ENCODE peak calls at places on chromosomes 16 and 17, in ten cellular contexts. One of them, this sample, is unnamed.

GRCh38 chr17:80025796-80026195 is 9.9 kb downstream of the TBC1D16 start:
- DNase-seq in psoas muscle: no peak
- DNase-seq in HL-60: no peak
- DNase-seq in stimulated activated naive CD8-positive, alpha-beta T cell treated with anti-CD3 and anti-CD28 coated beads, Interleukin-15, amount 100 ng/mL, for 72 hours: no peak
- DNase-seq in NCI-H2081: peak
- DNase-seq in NCI-H1694: no peak
- DNase-seq in globus pallidus: no peak
- DNase-seq in activated naive CD4-positive, alpha-beta T cell treated with anti-CD3 and anti-CD28 coated beads, Interleukin-2, amount 10 ng/mL, durations not matched to agents 7 days and 5 days: no peak
- DNase-seq in epithelial cell of prostate: no peak
- DNase-seq in cardiac muscle cell: no peak
- DNase-seq in this sample: no peak

GRCh38 chr16:1042776-1043349 is 29.7 kb upstream of the SSTR5 start:
- DNase-seq in stimulated activated naive CD8-positive, alpha-beta T cell treated with anti-CD3 and anti-CD28 coated beads, Interleukin-15, amount 100 ng/mL, for 72 hours: no peak
- DNase-seq in psoas muscle: no peak
- DNase-seq in activated naive CD4-positive, alpha-beta T cell treated with anti-CD3 and anti-CD28 coated beads, Interleukin-2, amount 10 ng/mL, durations not matched to agents 7 days and 5 days: no peak
- DNase-seq in cardiac muscle cell: no peak
- DNase-seq in NCI-H1694: no peak
- DNase-seq in NCI-H2081: no peak
- DNase-seq in globus pallidus: no peak
- DNase-seq in HL-60: no peak
- DNase-seq in epithelial cell of prostate: no peak
- DNase-seq in this sample: no peak

GRCh38 chr17:76547183-76547641 is 7.4 kb downstream of the PRCD start:
- DNase-seq in stimulated activated naive CD8-positive, alpha-beta T cell treated with anti-CD3 and anti-CD28 coated beads, Interleukin-15, amount 100 ng/mL, for 72 hours: no peak
- DNase-seq in NCI-H1694: peak
- DNase-seq in NCI-H2081: peak
- DNase-seq in cardiac muscle cell: peak
- DNase-seq in psoas muscle: peak
- DNase-seq in globus pallidus: peak
- DNase-seq in HL-60: peak
- DNase-seq in activated naive CD4-positive, alpha-beta T cell treated with anti-CD3 and anti-CD28 coated beads, Interleukin-2, amount 10 ng/mL, durations not matched to agents 7 days and 5 days: peak
- DNase-seq in epithelial cell of prostate: no peak
- DNase-seq in this sample: peak

GRCh38 chr17:64115871-64116534 is 13.9 kb downstream of the ERN1 start:
- DNase-seq in activated naive CD4-positive, alpha-beta T cell treated with anti-CD3 and anti-CD28 coated beads, Interleukin-2, amount 10 ng/mL, durations not matched to agents 7 days and 5 days: no peak
- DNase-seq in cardiac muscle cell: peak
- DNase-seq in stimulated activated naive CD8-positive, alpha-beta T cell treated with anti-CD3 and anti-CD28 coated beads, Interleukin-15, amount 100 ng/mL, for 72 hours: no peak
- DNase-seq in globus pallidus: no peak
- DNase-seq in NCI-H1694: no peak
- DNase-seq in HL-60: no peak
- DNase-seq in epithelial cell of prostate: peak
- DNase-seq in NCI-H2081: no peak
- DNase-seq in psoas muscle: no peak
- DNase-seq in this sample: peak

GRCh38 chr16:22625948-22626347 is 115.3 kb downstream of the NPIPB5 start:
- DNase-seq in NCI-H1694: no peak
- DNase-seq in cardiac muscle cell: no peak
- DNase-seq in HL-60: no peak
- DNase-seq in globus pallidus: no peak
- DNase-seq in epithelial cell of prostate: peak
- DNase-seq in NCI-H2081: no peak
- DNase-seq in activated naive CD4-positive, alpha-beta T cell treated with anti-CD3 and anti-CD28 coated beads, Interleukin-2, amount 10 ng/mL, durations not matched to agents 7 days and 5 days: no peak
- DNase-seq in stimulated activated naive CD8-positive, alpha-beta T cell treated with anti-CD3 and anti-CD28 coated beads, Interleukin-15, amount 100 ng/mL, for 72 hours: no peak
- DNase-seq in psoas muscle: no peak
- DNase-seq in this sample: no peak

GRCh38 chr17:41907633-41908539 is 10.9 kb downstream of the ACLY start:
- DNase-seq in stimulated activated naive CD8-positive, alpha-beta T cell treated with anti-CD3 and anti-CD28 coated beads, Interleukin-15, amount 100 ng/mL, for 72 hours: no peak
- DNase-seq in globus pallidus: no peak
- DNase-seq in epithelial cell of prostate: no peak
- DNase-seq in HL-60: no peak
- DNase-seq in activated naive CD4-positive, alpha-beta T cell treated with anti-CD3 and anti-CD28 coated beads, Interleukin-2, amount 10 ng/mL, durations not matched to agents 7 days and 5 days: no peak
- DNase-seq in NCI-H1694: no peak
- DNase-seq in psoas muscle: no peak
- DNase-seq in cardiac muscle cell: no peak
- DNase-seq in NCI-H2081: no peak
- DNase-seq in this sample: no peak

GRCh38 chr17:21275047-21275578 is 9.4 kb upstream of the MAP2K3 start:
- DNase-seq in globus pallidus: no peak
- DNase-seq in NCI-H1694: no peak
- DNase-seq in activated naive CD4-positive, alpha-beta T cell treated with anti-CD3 and anti-CD28 coated beads, Interleukin-2, amount 10 ng/mL, durations not matched to agents 7 days and 5 days: no peak
- DNase-seq in psoas muscle: no peak
- DNase-seq in epithelial cell of prostate: no peak
- DNase-seq in NCI-H2081: no peak
- DNase-seq in HL-60: no peak
- DNase-seq in stimulated activated naive CD8-positive, alpha-beta T cell treated with anti-CD3 and anti-CD28 coated beads, Interleukin-15, amount 100 ng/mL, for 72 hours: no peak
- DNase-seq in cardiac muscle cell: no peak
- DNase-seq in this sample: no peak

GRCh38 chr17:32123782-32124181 is 18.5 kb upstream of the RHOT1 start:
- DNase-seq in globus pallidus: no peak
- DNase-seq in stimulated activated naive CD8-positive, alpha-beta T cell treated with anti-CD3 and anti-CD28 coated beads, Interleukin-15, amount 100 ng/mL, for 72 hours: no peak
- DNase-seq in activated naive CD4-positive, alpha-beta T cell treated with anti-CD3 and anti-CD28 coated beads, Interleukin-2, amount 10 ng/mL, durations not matched to agents 7 days and 5 days: no peak
- DNase-seq in NCI-H1694: no peak
- DNase-seq in epithelial cell of prostate: no peak
- DNase-seq in HL-60: no peak
- DNase-seq in NCI-H2081: no peak
- DNase-seq in cardiac muscle cell: peak
- DNase-seq in psoas muscle: peak
- DNase-seq in this sample: no peak

GRCh38 chr17:43698678-43699437 is 37.1 kb upstream of the MEOX1 start:
- DNase-seq in cardiac muscle cell: no peak
- DNase-seq in NCI-H2081: no peak
- DNase-seq in globus pallidus: no peak
- DNase-seq in psoas muscle: no peak
- DNase-seq in NCI-H1694: no peak
- DNase-seq in activated naive CD4-positive, alpha-beta T cell treated with anti-CD3 and anti-CD28 coated beads, Interleukin-2, amount 10 ng/mL, durations not matched to agents 7 days and 5 days: no peak
- DNase-seq in stimulated activated naive CD8-positive, alpha-beta T cell treated with anti-CD3 and anti-CD28 coated beads, Interleukin-15, amount 100 ng/mL, for 72 hours: no peak
- DNase-seq in HL-60: no peak
- DNase-seq in epithelial cell of prostate: no peak
- DNase-seq in this sample: no peak

GRCh38 chr16:27776556-27776955 is 226.6 kb downstream of the KATNIP start:
- DNase-seq in stimulated activated naive CD8-positive, alpha-beta T cell treated with anti-CD3 and anti-CD28 coated beads, Interleukin-15, amount 100 ng/mL, for 72 hours: no peak
- DNase-seq in HL-60: no peak
- DNase-seq in activated naive CD4-positive, alpha-beta T cell treated with anti-CD3 and anti-CD28 coated beads, Interleukin-2, amount 10 ng/mL, durations not matched to agents 7 days and 5 days: no peak
- DNase-seq in NCI-H2081: no peak
- DNase-seq in globus pallidus: peak
- DNase-seq in cardiac muscle cell: no peak
- DNase-seq in NCI-H1694: no peak
- DNase-seq in epithelial cell of prostate: no peak
- DNase-seq in psoas muscle: no peak
- DNase-seq in this sample: no peak

GRCh38 chr16:53620476-53620875 is 83.2 kb downstream of the RPGRIP1L start:
- DNase-seq in psoas muscle: no peak
- DNase-seq in globus pallidus: no peak
- DNase-seq in NCI-H2081: no peak
- DNase-seq in NCI-H1694: no peak
- DNase-seq in stimulated activated naive CD8-positive, alpha-beta T cell treated with anti-CD3 and anti-CD28 coated beads, Interleukin-15, amount 100 ng/mL, for 72 hours: no peak
- DNase-seq in cardiac muscle cell: no peak
- DNase-seq in activated naive CD4-positive, alpha-beta T cell treated with anti-CD3 and anti-CD28 coated beads, Interleukin-2, amount 10 ng/mL, durations not matched to agents 7 days and 5 days: no peak
- DNase-seq in HL-60: no peak
- DNase-seq in epithelial cell of prostate: no peak
- DNase-seq in this sample: no peak

GRCh38 chr17:73644145-73645049 is at the start of gene SDK2:
- DNase-seq in HL-60: peak
- DNase-seq in activated naive CD4-positive, alpha-beta T cell treated with anti-CD3 and anti-CD28 coated beads, Interleukin-2, amount 10 ng/mL, durations not matched to agents 7 days and 5 days: peak
- DNase-seq in psoas muscle: no peak
- DNase-seq in cardiac muscle cell: peak
- DNase-seq in stimulated activated naive CD8-positive, alpha-beta T cell treated with anti-CD3 and anti-CD28 coated beads, Interleukin-15, amount 100 ng/mL, for 72 hours: peak
- DNase-seq in epithelial cell of prostate: no peak
- DNase-seq in globus pallidus: no peak
- DNase-seq in NCI-H1694: no peak
- DNase-seq in NCI-H2081: peak
- DNase-seq in this sample: no peak

GRCh38 chr17:2302740-2303277 is 776 bp downstream of the SMG6 start:
- DNase-seq in activated naive CD4-positive, alpha-beta T cell treated with anti-CD3 and anti-CD28 coated beads, Interleukin-2, amount 10 ng/mL, durations not matched to agents 7 days and 5 days: no peak
- DNase-seq in NCI-H2081: no peak
- DNase-seq in epithelial cell of prostate: no peak
- DNase-seq in psoas muscle: no peak
- DNase-seq in globus pallidus: no peak
- DNase-seq in HL-60: no peak
- DNase-seq in stimulated activated naive CD8-positive, alpha-beta T cell treated with anti-CD3 and anti-CD28 coated beads, Interleukin-15, amount 100 ng/mL, for 72 hours: no peak
- DNase-seq in cardiac muscle cell: no peak
- DNase-seq in NCI-H1694: no peak
- DNase-seq in this sample: no peak

GRCh38 chr17:74773871-74774286 is 2.3 kb downstream of the NAT9 start:
- DNase-seq in globus pallidus: no peak
- DNase-seq in NCI-H1694: no peak
- DNase-seq in NCI-H2081: no peak
- DNase-seq in activated naive CD4-positive, alpha-beta T cell treated with anti-CD3 and anti-CD28 coated beads, Interleukin-2, amount 10 ng/mL, durations not matched to agents 7 days and 5 days: no peak
- DNase-seq in psoas muscle: no peak
- DNase-seq in cardiac muscle cell: peak
- DNase-seq in epithelial cell of prostate: no peak
- DNase-seq in stimulated activated naive CD8-positive, alpha-beta T cell treated with anti-CD3 and anti-CD28 coated beads, Interleukin-15, amount 100 ng/mL, for 72 hours: no peak
- DNase-seq in HL-60: no peak
- DNase-seq in this sample: no peak

GRCh38 chr16:71727545-71728324 is 3.2 kb upstream of the PHLPP2 start:
- DNase-seq in epithelial cell of prostate: no peak
- DNase-seq in cardiac muscle cell: no peak
- DNase-seq in NCI-H1694: no peak
- DNase-seq in HL-60: no peak
- DNase-seq in globus pallidus: no peak
- DNase-seq in psoas muscle: no peak
- DNase-seq in stimulated activated naive CD8-positive, alpha-beta T cell treated with anti-CD3 and anti-CD28 coated beads, Interleukin-15, amount 100 ng/mL, for 72 hours: no peak
- DNase-seq in NCI-H2081: no peak
- DNase-seq in activated naive CD4-positive, alpha-beta T cell treated with anti-CD3 and anti-CD28 coated beads, Interleukin-2, amount 10 ng/mL, durations not matched to agents 7 days and 5 days: no peak
- DNase-seq in this sample: no peak

GRCh38 chr16:74035816-74036215 is 260.8 kb upstream of the PSMD7 start:
- DNase-seq in globus pallidus: no peak
- DNase-seq in activated naive CD4-positive, alpha-beta T cell treated with anti-CD3 and anti-CD28 coated beads, Interleukin-2, amount 10 ng/mL, durations not matched to agents 7 days and 5 days: no peak
- DNase-seq in HL-60: peak
- DNase-seq in NCI-H2081: peak
- DNase-seq in epithelial cell of prostate: no peak
- DNase-seq in psoas muscle: no peak
- DNase-seq in NCI-H1694: no peak
- DNase-seq in cardiac muscle cell: peak
- DNase-seq in stimulated activated naive CD8-positive, alpha-beta T cell treated with anti-CD3 and anti-CD28 coated beads, Interleukin-15, amount 100 ng/mL, for 72 hours: no peak
- DNase-seq in this sample: no peak

GRCh38 chr17:47882247-47882646 is 13.8 kb upstream of the SP2 start:
- DNase-seq in HL-60: no peak
- DNase-seq in stimulated activated naive CD8-positive, alpha-beta T cell treated with anti-CD3 and anti-CD28 coated beads, Interleukin-15, amount 100 ng/mL, for 72 hours: no peak
- DNase-seq in NCI-H2081: no peak
- DNase-seq in activated naive CD4-positive, alpha-beta T cell treated with anti-CD3 and anti-CD28 coated beads, Interleukin-2, amount 10 ng/mL, durations not matched to agents 7 days and 5 days: no peak
- DNase-seq in psoas muscle: no peak
- DNase-seq in globus pallidus: no peak
- DNase-seq in NCI-H1694: no peak
- DNase-seq in epithelial cell of prostate: no peak
- DNase-seq in cardiac muscle cell: no peak
- DNase-seq in this sample: no peak

GRCh38 chr16:59645194-59645593 is 911.1 kb upstream of the GOT2 start:
- DNase-seq in stimulated activated naive CD8-positive, alpha-beta T cell treated with anti-CD3 and anti-CD28 coated beads, Interleukin-15, amount 100 ng/mL, for 72 hours: no peak
- DNase-seq in activated naive CD4-positive, alpha-beta T cell treated with anti-CD3 and anti-CD28 coated beads, Interleukin-2, amount 10 ng/mL, durations not matched to agents 7 days and 5 days: no peak
- DNase-seq in globus pallidus: no peak
- DNase-seq in NCI-H1694: no peak
- DNase-seq in NCI-H2081: no peak
- DNase-seq in psoas muscle: no peak
- DNase-seq in epithelial cell of prostate: no peak
- DNase-seq in cardiac muscle cell: no peak
- DNase-seq in HL-60: no peak
- DNase-seq in this sample: no peak

GRCh38 chr16:11429823-11430222 is 84.6 kb downstream of the RMI2 start:
- DNase-seq in globus pallidus: no peak
- DNase-seq in cardiac muscle cell: no peak
- DNase-seq in NCI-H2081: no peak
- DNase-seq in epithelial cell of prostate: no peak
- DNase-seq in NCI-H1694: no peak
- DNase-seq in HL-60: no peak
- DNase-seq in stimulated activated naive CD8-positive, alpha-beta T cell treated with anti-CD3 and anti-CD28 coated beads, Interleukin-15, amount 100 ng/mL, for 72 hours: no peak
- DNase-seq in psoas muscle: no peak
- DNase-seq in activated naive CD4-positive, alpha-beta T cell treated with anti-CD3 and anti-CD28 coated beads, Interleukin-2, amount 10 ng/mL, durations not matched to agents 7 days and 5 days: no peak
- DNase-seq in this sample: no peak

GRCh38 chr16:85707528-85708095 is 18.9 kb upstream of the GINS2 start:
- DNase-seq in NCI-H1694: no peak
- DNase-seq in HL-60: no peak
- DNase-seq in psoas muscle: no peak
- DNase-seq in activated naive CD4-positive, alpha-beta T cell treated with anti-CD3 and anti-CD28 coated beads, Interleukin-2, amount 10 ng/mL, durations not matched to agents 7 days and 5 days: no peak
- DNase-seq in NCI-H2081: no peak
- DNase-seq in epithelial cell of prostate: no peak
- DNase-seq in cardiac muscle cell: no peak
- DNase-seq in stimulated activated naive CD8-positive, alpha-beta T cell treated with anti-CD3 and anti-CD28 coated beads, Interleukin-15, amount 100 ng/mL, for 72 hours: no peak
- DNase-seq in globus pallidus: no peak
- DNase-seq in this sample: no peak

GRCh38 chr17:70158581-70158980 is 10.8 kb upstream of the KCNJ2 start:
- DNase-seq in NCI-H1694: no peak
- DNase-seq in cardiac muscle cell: no peak
- DNase-seq in HL-60: no peak
- DNase-seq in psoas muscle: no peak
- DNase-seq in globus pallidus: no peak
- DNase-seq in NCI-H2081: no peak
- DNase-seq in epithelial cell of prostate: no peak
- DNase-seq in activated naive CD4-positive, alpha-beta T cell treated with anti-CD3 and anti-CD28 coated beads, Interleukin-2, amount 10 ng/mL, durations not matched to agents 7 days and 5 days: no peak
- DNase-seq in stimulated activated naive CD8-positive, alpha-beta T cell treated with anti-CD3 and anti-CD28 coated beads, Interleukin-15, amount 100 ng/mL, for 72 hours: no peak
- DNase-seq in this sample: no peak

GRCh38 chr16:83878838-83879237 is 20.1 kb upstream of the MLYCD start:
- DNase-seq in cardiac muscle cell: peak
- DNase-seq in NCI-H1694: peak
- DNase-seq in NCI-H2081: peak
- DNase-seq in HL-60: peak
- DNase-seq in psoas muscle: no peak
- DNase-seq in stimulated activated naive CD8-positive, alpha-beta T cell treated with anti-CD3 and anti-CD28 coated beads, Interleukin-15, amount 100 ng/mL, for 72 hours: no peak
- DNase-seq in activated naive CD4-positive, alpha-beta T cell treated with anti-CD3 and anti-CD28 coated beads, Interleukin-2, amount 10 ng/mL, durations not matched to agents 7 days and 5 days: no peak
- DNase-seq in epithelial cell of prostate: no peak
- DNase-seq in globus pallidus: peak
- DNase-seq in this sample: no peak

GRCh38 chr16:47018223-47018891 is 44.9 kb upstream of the DNAJA2 start:
- DNase-seq in epithelial cell of prostate: no peak
- DNase-seq in cardiac muscle cell: peak
- DNase-seq in NCI-H1694: no peak
- DNase-seq in HL-60: peak
- DNase-seq in globus pallidus: no peak
- DNase-seq in NCI-H2081: peak
- DNase-seq in psoas muscle: no peak
- DNase-seq in activated naive CD4-positive, alpha-beta T cell treated with anti-CD3 and anti-CD28 coated beads, Interleukin-2, amount 10 ng/mL, durations not matched to agents 7 days and 5 days: peak
- DNase-seq in stimulated activated naive CD8-positive, alpha-beta T cell treated with anti-CD3 and anti-CD28 coated beads, Interleukin-15, amount 100 ng/mL, for 72 hours: peak
- DNase-seq in this sample: peak

GRCh38 chr16:31530405-31530804 is 2.7 kb downstream of the AHSP start:
- DNase-seq in globus pallidus: no peak
- DNase-seq in stimulated activated naive CD8-positive, alpha-beta T cell treated with anti-CD3 and anti-CD28 coated beads, Interleukin-15, amount 100 ng/mL, for 72 hours: no peak
- DNase-seq in activated naive CD4-positive, alpha-beta T cell treated with anti-CD3 and anti-CD28 coated beads, Interleukin-2, amount 10 ng/mL, durations not matched to agents 7 days and 5 days: no peak
- DNase-seq in NCI-H2081: no peak
- DNase-seq in cardiac muscle cell: no peak
- DNase-seq in epithelial cell of prostate: no peak
- DNase-seq in NCI-H1694: no peak
- DNase-seq in psoas muscle: no peak
- DNase-seq in HL-60: no peak
- DNase-seq in this sample: no peak

GRCh38 chr17:68097161-68097805 is 61.7 kb downstream of the KPNA2 start:
- DNase-seq in NCI-H1694: no peak
- DNase-seq in psoas muscle: no peak
- DNase-seq in stimulated activated naive CD8-positive, alpha-beta T cell treated with anti-CD3 and anti-CD28 coated beads, Interleukin-15, amount 100 ng/mL, for 72 hours: no peak
- DNase-seq in cardiac muscle cell: no peak
- DNase-seq in activated naive CD4-positive, alpha-beta T cell treated with anti-CD3 and anti-CD28 coated beads, Interleukin-2, amount 10 ng/mL, durations not matched to agents 7 days and 5 days: no peak
- DNase-seq in NCI-H2081: no peak
- DNase-seq in HL-60: no peak
- DNase-seq in globus pallidus: no peak
- DNase-seq in epithelial cell of prostate: no peak
- DNase-seq in this sample: no peak

GRCh38 chr17:43945074-43945824 is 3.0 kb upstream of the PPY start:
- DNase-seq in epithelial cell of prostate: no peak
- DNase-seq in activated naive CD4-positive, alpha-beta T cell treated with anti-CD3 and anti-CD28 coated beads, Interleukin-2, amount 10 ng/mL, durations not matched to agents 7 days and 5 days: no peak
- DNase-seq in NCI-H2081: no peak
- DNase-seq in psoas muscle: no peak
- DNase-seq in NCI-H1694: no peak
- DNase-seq in globus pallidus: no peak
- DNase-seq in HL-60: no peak
- DNase-seq in cardiac muscle cell: peak
- DNase-seq in stimulated activated naive CD8-positive, alpha-beta T cell treated with anti-CD3 and anti-CD28 coated beads, Interleukin-15, amount 100 ng/mL, for 72 hours: no peak
- DNase-seq in this sample: no peak

GRCh38 chr17:75634754-75635609 is 1.7 kb downstream of the SMIM5 start:
- DNase-seq in psoas muscle: peak
- DNase-seq in activated naive CD4-positive, alpha-beta T cell treated with anti-CD3 and anti-CD28 coated beads, Interleukin-2, amount 10 ng/mL, durations not matched to agents 7 days and 5 days: no peak
- DNase-seq in stimulated activated naive CD8-positive, alpha-beta T cell treated with anti-CD3 and anti-CD28 coated beads, Interleukin-15, amount 100 ng/mL, for 72 hours: no peak
- DNase-seq in globus pallidus: no peak
- DNase-seq in epithelial cell of prostate: no peak
- DNase-seq in cardiac muscle cell: no peak
- DNase-seq in NCI-H2081: no peak
- DNase-seq in HL-60: no peak
- DNase-seq in NCI-H1694: no peak
- DNase-seq in this sample: no peak

GRCh38 chr16:85152414-85153030 is 40.2 kb upstream of the CIBAR2 start:
- DNase-seq in activated naive CD4-positive, alpha-beta T cell treated with anti-CD3 and anti-CD28 coated beads, Interleukin-2, amount 10 ng/mL, durations not matched to agents 7 days and 5 days: no peak
- DNase-seq in globus pallidus: no peak
- DNase-seq in HL-60: no peak
- DNase-seq in psoas muscle: peak
- DNase-seq in NCI-H1694: peak
- DNase-seq in stimulated activated naive CD8-positive, alpha-beta T cell treated with anti-CD3 and anti-CD28 coated beads, Interleukin-15, amount 100 ng/mL, for 72 hours: no peak
- DNase-seq in epithelial cell of prostate: no peak
- DNase-seq in cardiac muscle cell: no peak
- DNase-seq in NCI-H2081: no peak
- DNase-seq in this sample: no peak